ENCODE peak calls at places on chromosomes 2 and 18, in five cellular contexts. One of them, this sample, is unnamed.

GRCh38 chr18:3110034-3110752 is 97.2 kb upstream of the LPIN2 start:
- DNase-seq in astrocyte of the spinal cord: no peak
- DNase-seq in activated T-helper 1 cell treated with Interleukin-2 at 50 U/mL for 16 hours: no peak
- DNase-seq in T-helper 2 cell: no peak
- DNase-seq in activated CD8-positive, alpha-beta memory T cell treated with anti-CD3 and anti-CD28 coated beads for 1 hour: no peak
- DNase-seq in this sample: no peak

GRCh38 chr18:28007841-28008240 is 169.1 kb downstream of the CDH2 start:
- DNase-seq in astrocyte of the spinal cord: peak; percentile 32
- DNase-seq in activated CD8-positive, alpha-beta memory T cell treated with anti-CD3 and anti-CD28 coated beads for 1 hour: no peak
- DNase-seq in T-helper 2 cell: no peak
- DNase-seq in activated T-helper 1 cell treated with Interleukin-2 at 50 U/mL for 16 hours: no peak
- DNase-seq in this sample: no peak

GRCh38 chr2:49248506-49248905 is 94.2 kb upstream of the FSHR start:
- DNase-seq in activated CD8-positive, alpha-beta memory T cell treated with anti-CD3 and anti-CD28 coated beads for 1 hour: no peak
- DNase-seq in astrocyte of the spinal cord: peak; percentile 96
- DNase-seq in activated T-helper 1 cell treated with Interleukin-2 at 50 U/mL for 16 hours: no peak
- DNase-seq in T-helper 2 cell: no peak
- DNase-seq in this sample: no peak

GRCh38 chr18:64119916-64120315 is 29.0 kb downstream of the LINC00305 start:
- DNase-seq in astrocyte of the spinal cord: peak; percentile 30
- DNase-seq in activated T-helper 1 cell treated with Interleukin-2 at 50 U/mL for 16 hours: no peak
- DNase-seq in T-helper 2 cell: no peak
- DNase-seq in activated CD8-positive, alpha-beta memory T cell treated with anti-CD3 and anti-CD28 coated beads for 1 hour: no peak
- DNase-seq in this sample: no peak

GRCh38 chr2:60899230-60899891 is 18.0 kb downstream of the REL start:
- DNase-seq in activated T-helper 1 cell treated with Interleukin-2 at 50 U/mL for 16 hours: no peak
- DNase-seq in astrocyte of the spinal cord: no peak
- DNase-seq in T-helper 2 cell: peak; percentile 14
- DNase-seq in activated CD8-positive, alpha-beta memory T cell treated with anti-CD3 and anti-CD28 coated beads for 1 hour: no peak
- DNase-seq in this sample: no peak

GRCh38 chr18:37286801-37287200 is 278.8 kb downstream of the CELF4 start:
- DNase-seq in T-helper 2 cell: no peak
- DNase-seq in activated CD8-positive, alpha-beta memory T cell treated with anti-CD3 and anti-CD28 coated beads for 1 hour: no peak
- DNase-seq in activated T-helper 1 cell treated with Interleukin-2 at 50 U/mL for 16 hours: no peak
- DNase-seq in astrocyte of the spinal cord: no peak
- DNase-seq in this sample: no peak

GRCh38 chr2:132757676-132758075 is 87.7 kb upstream of the LYPD1 start:
- DNase-seq in astrocyte of the spinal cord: no peak
- DNase-seq in activated CD8-positive, alpha-beta memory T cell treated with anti-CD3 and anti-CD28 coated beads for 1 hour: no peak
- DNase-seq in T-helper 2 cell: no peak
- DNase-seq in activated T-helper 1 cell treated with Interleukin-2 at 50 U/mL for 16 hours: no peak
- DNase-seq in this sample: no peak

GRCh38 chr2:17518212-17519154 is at the start of gene RAD51AP2:
- DNase-seq in activated CD8-positive, alpha-beta memory T cell treated with anti-CD3 and anti-CD28 coated beads for 1 hour: no peak
- DNase-seq in activated T-helper 1 cell treated with Interleukin-2 at 50 U/mL for 16 hours: no peak
- DNase-seq in astrocyte of the spinal cord: peak; percentile 90
- DNase-seq in T-helper 2 cell: peak; percentile 23
- DNase-seq in this sample: no peak

GRCh38 chr2:189060096-189060642 is 86.0 kb downstream of the COL3A1 start:
- DNase-seq in T-helper 2 cell: no peak
- DNase-seq in activated T-helper 1 cell treated with Interleukin-2 at 50 U/mL for 16 hours: no peak
- DNase-seq in activated CD8-positive, alpha-beta memory T cell treated with anti-CD3 and anti-CD28 coated beads for 1 hour: no peak
- DNase-seq in astrocyte of the spinal cord: no peak
- DNase-seq in this sample: no peak

GRCh38 chr18:23203891-23204432 is 68.7 kb downstream of the CABLES1 start:
- DNase-seq in astrocyte of the spinal cord: no peak
- DNase-seq in T-helper 2 cell: no peak
- DNase-seq in activated CD8-positive, alpha-beta memory T cell treated with anti-CD3 and anti-CD28 coated beads for 1 hour: no peak
- DNase-seq in activated T-helper 1 cell treated with Interleukin-2 at 50 U/mL for 16 hours: no peak
- DNase-seq in this sample: no peak

GRCh38 chr2:237859082-237859433 is 365 bp upstream of the RAMP1 start:
- DNase-seq in T-helper 2 cell: no peak
- DNase-seq in activated T-helper 1 cell treated with Interleukin-2 at 50 U/mL for 16 hours: no peak
- DNase-seq in astrocyte of the spinal cord: no peak
- DNase-seq in activated CD8-positive, alpha-beta memory T cell treated with anti-CD3 and anti-CD28 coated beads for 1 hour: no peak
- DNase-seq in this sample: no peak

GRCh38 chr2:189685540-189686229 is 11.2 kb downstream of the ANKAR start:
- DNase-seq in T-helper 2 cell: peak; percentile 28
- DNase-seq in astrocyte of the spinal cord: peak; percentile 69
- DNase-seq in activated T-helper 1 cell treated with Interleukin-2 at 50 U/mL for 16 hours: no peak
- DNase-seq in activated CD8-positive, alpha-beta memory T cell treated with anti-CD3 and anti-CD28 coated beads for 1 hour: no peak
- DNase-seq in this sample: no peak

GRCh38 chr2:84194906-84195644 is 264.0 kb downstream of the SUCLG1 start:
- DNase-seq in astrocyte of the spinal cord: no peak
- DNase-seq in T-helper 2 cell: no peak
- DNase-seq in activated T-helper 1 cell treated with Interleukin-2 at 50 U/mL for 16 hours: no peak
- DNase-seq in activated CD8-positive, alpha-beta memory T cell treated with anti-CD3 and anti-CD28 coated beads for 1 hour: no peak
- DNase-seq in this sample: no peak

GRCh38 chr2:225041871-225042799 is at the start of gene DOCK10:
- DNase-seq in astrocyte of the spinal cord: peak; percentile 53
- DNase-seq in activated CD8-positive, alpha-beta memory T cell treated with anti-CD3 and anti-CD28 coated beads for 1 hour: no peak
- DNase-seq in T-helper 2 cell: peak; percentile 74
- DNase-seq in activated T-helper 1 cell treated with Interleukin-2 at 50 U/mL for 16 hours: peak; percentile 28
- DNase-seq in this sample: peak; percentile 36

This sample was measured in effector CD4-positive, alpha-beta T cell.